ENCODE peak calls at places on chromosomes 3 and 15, in ten cellular contexts. One of them, this sample, is unnamed. For H3K9me3, the result is how much of the 10 kb centered on the place peaks cover.

GRCh38 chr15:68654786-68655560 is 76.2 kb downstream of the CORO2B start:
- DNase-seq in stomach: no peak
- DNase-seq in sigmoid colon: peak
- DNase-seq in CD8-positive, alpha-beta memory T cell: no peak
- DNase-seq in hepatocyte: no peak
- DNase-seq in mesenchymal stem cell: no peak
- DNase-seq in trophoblast cell: no peak
- DNase-seq in SK-N-SH: no peak
- DNase-seq in heart left ventricle: no peak
- DNase-seq in cardiac muscle cell: no peak
- DNase-seq in this sample: no peak

GRCh38 chr15:55710286-55710685 is 32.7 kb downstream of the PRTG start:
- DNase-seq in heart left ventricle: no peak
- DNase-seq in CD8-positive, alpha-beta memory T cell: no peak
- DNase-seq in hepatocyte: no peak
- DNase-seq in SK-N-SH: no peak
- DNase-seq in mesenchymal stem cell: no peak
- DNase-seq in stomach: no peak
- DNase-seq in cardiac muscle cell: no peak
- DNase-seq in trophoblast cell: no peak
- DNase-seq in sigmoid colon: no peak
- DNase-seq in this sample: no peak

GRCh38 chr3:50620846-50621245 is 3.9 kb downstream of the MAPKAPK3 start:
- DNase-seq in heart left ventricle: no peak
- DNase-seq in hepatocyte: no peak
- DNase-seq in mesenchymal stem cell: no peak
- DNase-seq in SK-N-SH: no peak
- DNase-seq in cardiac muscle cell: no peak
- DNase-seq in trophoblast cell: no peak
- DNase-seq in CD8-positive, alpha-beta memory T cell: no peak
- DNase-seq in stomach: no peak
- DNase-seq in sigmoid colon: no peak
- DNase-seq in this sample: no peak

GRCh38 chr3:45841380-45841700 is 579 bp downstream of the LZTFL1 start:
- DNase-seq in cardiac muscle cell: peak
- DNase-seq in trophoblast cell: peak
- DNase-seq in hepatocyte: peak
- DNase-seq in heart left ventricle: no peak
- DNase-seq in mesenchymal stem cell: peak
- DNase-seq in SK-N-SH: no peak
- DNase-seq in CD8-positive, alpha-beta memory T cell: no peak
- DNase-seq in sigmoid colon: no peak
- DNase-seq in stomach: no peak
- DNase-seq in this sample: no peak

GRCh38 chr3:60660026-60660425 is 591.2 kb downstream of the FHIT start:
- DNase-seq in heart left ventricle: no peak
- DNase-seq in sigmoid colon: no peak
- DNase-seq in mesenchymal stem cell: no peak
- DNase-seq in SK-N-SH: no peak
- DNase-seq in cardiac muscle cell: no peak
- DNase-seq in CD8-positive, alpha-beta memory T cell: no peak
- DNase-seq in stomach: no peak
- DNase-seq in hepatocyte: no peak
- DNase-seq in trophoblast cell: no peak
- DNase-seq in this sample: no peak

GRCh38 chr3:62027796-62028195 is 345.6 kb downstream of the FEZF2 start:
- DNase-seq in cardiac muscle cell: no peak
- DNase-seq in heart left ventricle: no peak
- DNase-seq in hepatocyte: no peak
- DNase-seq in trophoblast cell: no peak
- DNase-seq in mesenchymal stem cell: no peak
- DNase-seq in stomach: no peak
- DNase-seq in SK-N-SH: no peak
- DNase-seq in sigmoid colon: no peak
- DNase-seq in CD8-positive, alpha-beta memory T cell: no peak
- DNase-seq in this sample: no peak

GRCh38 chr3:15633766-15634588 is 32.4 kb downstream of the BTD start:
- DNase-seq in hepatocyte: no peak
- DNase-seq in sigmoid colon: no peak
- DNase-seq in trophoblast cell: no peak
- DNase-seq in CD8-positive, alpha-beta memory T cell: no peak
- DNase-seq in cardiac muscle cell: no peak
- DNase-seq in SK-N-SH: peak
- DNase-seq in mesenchymal stem cell: peak
- DNase-seq in heart left ventricle: no peak
- DNase-seq in stomach: no peak
- DNase-seq in this sample: no peak

GRCh38 chr3:108090066-108090700 is 648 bp downstream of the CD47 start:
- DNase-seq in heart left ventricle: peak
- DNase-seq in cardiac muscle cell: no peak
- DNase-seq in stomach: peak
- DNase-seq in hepatocyte: peak
- DNase-seq in trophoblast cell: no peak
- DNase-seq in CD8-positive, alpha-beta memory T cell: peak
- DNase-seq in SK-N-SH: no peak
- DNase-seq in mesenchymal stem cell: peak
- DNase-seq in sigmoid colon: peak
- DNase-seq in this sample: peak

GRCh38 chr3:47455806-47456452 is 19.8 kb downstream of the SCAP start:
- DNase-seq in stomach: no peak
- DNase-seq in SK-N-SH: no peak
- DNase-seq in sigmoid colon: no peak
- DNase-seq in mesenchymal stem cell: peak
- DNase-seq in cardiac muscle cell: no peak
- DNase-seq in trophoblast cell: no peak
- DNase-seq in hepatocyte: no peak
- DNase-seq in CD8-positive, alpha-beta memory T cell: no peak
- DNase-seq in heart left ventricle: no peak
- DNase-seq in this sample: no peak

GRCh38 chr3:56989434-56990294 is 70.8 kb upstream of the SPATA12 start:
- DNase-seq in SK-N-SH: no peak
- DNase-seq in mesenchymal stem cell: no peak
- DNase-seq in hepatocyte: no peak
- DNase-seq in sigmoid colon: peak
- DNase-seq in trophoblast cell: no peak
- DNase-seq in CD8-positive, alpha-beta memory T cell: no peak
- DNase-seq in cardiac muscle cell: no peak
- DNase-seq in heart left ventricle: no peak
- DNase-seq in stomach: peak
- DNase-seq in this sample: no peak

GRCh38 chr3:61172684-61173083 is 78.6 kb downstream of the FHIT start:
- DNase-seq in stomach: no peak
- DNase-seq in trophoblast cell: no peak
- DNase-seq in SK-N-SH: no peak
- DNase-seq in heart left ventricle: no peak
- DNase-seq in CD8-positive, alpha-beta memory T cell: no peak
- DNase-seq in sigmoid colon: no peak
- DNase-seq in mesenchymal stem cell: no peak
- DNase-seq in hepatocyte: no peak
- DNase-seq in cardiac muscle cell: peak
- DNase-seq in this sample: no peak

GRCh38 chr3:29453278-29453961 is 172.5 kb downstream of the RBMS3 start:
- DNase-seq in cardiac muscle cell: no peak
- DNase-seq in SK-N-SH: peak
- DNase-seq in CD8-positive, alpha-beta memory T cell: no peak
- DNase-seq in mesenchymal stem cell: no peak
- DNase-seq in trophoblast cell: no peak
- DNase-seq in stomach: peak
- DNase-seq in hepatocyte: no peak
- DNase-seq in sigmoid colon: peak
- DNase-seq in heart left ventricle: peak
- DNase-seq in this sample: no peak

GRCh38 chr15:48823237-48823636 is 12.4 kb upstream of the CEP152 start:
- DNase-seq in hepatocyte: no peak
- DNase-seq in mesenchymal stem cell: peak
- DNase-seq in sigmoid colon: no peak
- DNase-seq in stomach: no peak
- DNase-seq in heart left ventricle: no peak
- DNase-seq in SK-N-SH: no peak
- DNase-seq in trophoblast cell: no peak
- DNase-seq in cardiac muscle cell: no peak
- DNase-seq in CD8-positive, alpha-beta memory T cell: no peak
- DNase-seq in this sample: no peak

GRCh38 chr3:141876381-141876890 is at the start of gene ATP1B3:
- DNase-seq in mesenchymal stem cell: peak
- DNase-seq in SK-N-SH: peak
- DNase-seq in CD8-positive, alpha-beta memory T cell: peak
- DNase-seq in cardiac muscle cell: peak
- DNase-seq in stomach: peak
- DNase-seq in heart left ventricle: peak
- DNase-seq in hepatocyte: peak
- DNase-seq in sigmoid colon: peak
- DNase-seq in trophoblast cell: peak
- DNase-seq in this sample: peak

GRCh38 chr3:112845772-112846171 is 892 bp downstream of the CD200R1L start:
- DNase-seq in CD8-positive, alpha-beta memory T cell: no peak
- DNase-seq in sigmoid colon: no peak
- DNase-seq in trophoblast cell: no peak
- DNase-seq in stomach: no peak
- DNase-seq in hepatocyte: no peak
- DNase-seq in cardiac muscle cell: no peak
- DNase-seq in mesenchymal stem cell: no peak
- DNase-seq in heart left ventricle: no peak
- DNase-seq in SK-N-SH: no peak
- DNase-seq in this sample: no peak
- H3K9me3 ChIP-seq in CD8-positive, alpha-beta memory T cell: under half
- H3K9me3 ChIP-seq in sigmoid colon: under half
- H3K9me3 ChIP-seq in trophoblast cell: under half
- H3K9me3 ChIP-seq in stomach: under half
- H3K9me3 ChIP-seq in hepatocyte: under half
- H3K9me3 ChIP-seq in cardiac muscle cell: under half
- H3K9me3 ChIP-seq in mesenchymal stem cell: under half
- H3K9me3 ChIP-seq in heart left ventricle: under half
- H3K9me3 ChIP-seq in SK-N-SH: under half
- H3K9me3 ChIP-seq in this sample: under half

GRCh38 chr15:27668471-27669220 is 430.5 kb downstream of the OCA2 start:
- DNase-seq in heart left ventricle: no peak
- DNase-seq in cardiac muscle cell: no peak
- DNase-seq in hepatocyte: no peak
- DNase-seq in SK-N-SH: no peak
- DNase-seq in CD8-positive, alpha-beta memory T cell: no peak
- DNase-seq in stomach: no peak
- DNase-seq in mesenchymal stem cell: no peak
- DNase-seq in sigmoid colon: no peak
- DNase-seq in trophoblast cell: no peak
- DNase-seq in this sample: no peak

GRCh38 chr15:27669641-27670040 is 429.5 kb downstream of the OCA2 start:
- DNase-seq in CD8-positive, alpha-beta memory T cell: no peak
- DNase-seq in hepatocyte: no peak
- DNase-seq in stomach: no peak
- DNase-seq in mesenchymal stem cell: no peak
- DNase-seq in sigmoid colon: no peak
- DNase-seq in trophoblast cell: no peak
- DNase-seq in SK-N-SH: no peak
- DNase-seq in heart left ventricle: no peak
- DNase-seq in cardiac muscle cell: no peak
- DNase-seq in this sample: no peak

GRCh38 chr15:27671794-27672438 is 427.2 kb downstream of the OCA2 start:
- DNase-seq in SK-N-SH: no peak
- DNase-seq in cardiac muscle cell: no peak
- DNase-seq in mesenchymal stem cell: no peak
- DNase-seq in sigmoid colon: no peak
- DNase-seq in trophoblast cell: no peak
- DNase-seq in heart left ventricle: no peak
- DNase-seq in CD8-positive, alpha-beta memory T cell: no peak
- DNase-seq in stomach: no peak
- DNase-seq in hepatocyte: no peak
- DNase-seq in this sample: no peak

GRCh38 chr15:27672537-27672936 is 426.6 kb downstream of the OCA2 start:
- DNase-seq in hepatocyte: no peak
- DNase-seq in trophoblast cell: no peak
- DNase-seq in heart left ventricle: no peak
- DNase-seq in mesenchymal stem cell: no peak
- DNase-seq in sigmoid colon: no peak
- DNase-seq in CD8-positive, alpha-beta memory T cell: no peak
- DNase-seq in SK-N-SH: no peak
- DNase-seq in stomach: no peak
- DNase-seq in cardiac muscle cell: no peak
- DNase-seq in this sample: no peak

DNA sequence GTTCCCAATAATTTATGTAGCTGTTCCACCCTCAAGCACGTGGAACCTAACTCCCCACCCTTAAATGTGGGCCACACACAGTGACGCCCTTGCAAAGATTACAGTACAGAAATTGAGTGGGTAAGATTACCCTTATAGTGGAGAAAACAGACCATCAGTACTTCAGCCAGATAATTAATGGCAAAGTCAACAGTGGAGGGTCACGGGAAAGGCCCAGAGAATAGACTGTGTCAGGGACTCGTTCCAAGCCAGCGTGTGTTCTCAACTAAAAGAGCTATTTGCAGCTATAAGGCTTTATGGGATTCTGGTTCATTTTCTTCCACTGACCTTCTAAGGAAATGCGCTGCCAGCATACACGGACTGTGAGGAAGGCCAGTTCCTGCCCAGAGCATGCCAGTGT is 428.6 kb downstream of the OCA2 start:
- DNase-seq in sigmoid colon: no peak
- DNase-seq in stomach: no peak
- DNase-seq in trophoblast cell: no peak
- DNase-seq in heart left ventricle: no peak
- DNase-seq in SK-N-SH: no peak
- DNase-seq in CD8-positive, alpha-beta memory T cell: no peak
- DNase-seq in cardiac muscle cell: no peak
- DNase-seq in mesenchymal stem cell: no peak
- DNase-seq in hepatocyte: no peak
- DNase-seq in this sample: no peak
- H3K9me3 ChIP-seq in sigmoid colon: under half
- H3K9me3 ChIP-seq in stomach: under half
- H3K9me3 ChIP-seq in trophoblast cell: under half
- H3K9me3 ChIP-seq in heart left ventricle: under half
- H3K9me3 ChIP-seq in SK-N-SH: under half
- H3K9me3 ChIP-seq in CD8-positive, alpha-beta memory T cell: under half
- H3K9me3 ChIP-seq in cardiac muscle cell: under half
- H3K9me3 ChIP-seq in mesenchymal stem cell: under half
- H3K9me3 ChIP-seq in hepatocyte: under half
- H3K9me3 ChIP-seq in this sample: under half

GRCh38 chr15:91077029-91077428 is 23.0 kb upstream of the SV2B start:
- DNase-seq in SK-N-SH: no peak
- DNase-seq in heart left ventricle: no peak
- DNase-seq in cardiac muscle cell: no peak
- DNase-seq in trophoblast cell: no peak
- DNase-seq in hepatocyte: no peak
- DNase-seq in mesenchymal stem cell: no peak
- DNase-seq in CD8-positive, alpha-beta memory T cell: no peak
- DNase-seq in sigmoid colon: no peak
- DNase-seq in stomach: no peak
- DNase-seq in this sample: no peak
- H3K9me3 ChIP-seq in SK-N-SH: under half
- H3K9me3 ChIP-seq in heart left ventricle: under half
- H3K9me3 ChIP-seq in cardiac muscle cell: under half
- H3K9me3 ChIP-seq in trophoblast cell: under half
- H3K9me3 ChIP-seq in hepatocyte: under half
- H3K9me3 ChIP-seq in mesenchymal stem cell: under half
- H3K9me3 ChIP-seq in CD8-positive, alpha-beta memory T cell: under half
- H3K9me3 ChIP-seq in sigmoid colon: under half
- H3K9me3 ChIP-seq in stomach: under half
- H3K9me3 ChIP-seq in this sample: under half

DNA sequence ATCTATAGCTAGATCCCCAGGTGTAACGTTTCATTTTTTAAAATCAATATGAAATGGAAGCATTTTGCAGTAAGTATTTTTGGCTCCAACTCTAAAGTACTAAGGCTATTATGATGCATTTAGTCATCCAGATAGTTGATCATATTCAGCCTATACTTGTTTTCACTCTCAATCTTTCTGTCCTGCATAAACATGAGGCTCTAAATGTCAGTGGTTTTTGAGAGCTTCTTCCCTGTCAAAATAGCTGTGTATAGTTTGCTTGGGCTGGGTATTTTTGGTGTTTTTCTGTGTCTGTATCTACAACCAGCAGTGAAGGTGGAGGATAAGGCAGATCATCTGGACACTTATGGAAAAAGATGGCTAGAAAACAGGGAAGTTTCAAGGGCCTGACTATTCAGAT is 128.0 kb downstream of the LRRN1 start:
- DNase-seq in SK-N-SH: no peak
- DNase-seq in CD8-positive, alpha-beta memory T cell: no peak
- DNase-seq in cardiac muscle cell: no peak
- DNase-seq in stomach: no peak
- DNase-seq in heart left ventricle: no peak
- DNase-seq in sigmoid colon: no peak
- DNase-seq in trophoblast cell: no peak
- DNase-seq in mesenchymal stem cell: no peak
- DNase-seq in hepatocyte: no peak
- DNase-seq in this sample: no peak
- H3K9me3 ChIP-seq in SK-N-SH: under half
- H3K9me3 ChIP-seq in CD8-positive, alpha-beta memory T cell: under half
- H3K9me3 ChIP-seq in cardiac muscle cell: under half
- H3K9me3 ChIP-seq in stomach: under half
- H3K9me3 ChIP-seq in heart left ventricle: under half
- H3K9me3 ChIP-seq in sigmoid colon: under half
- H3K9me3 ChIP-seq in trophoblast cell: under half
- H3K9me3 ChIP-seq in mesenchymal stem cell: under half
- H3K9me3 ChIP-seq in hepatocyte: under half
- H3K9me3 ChIP-seq in this sample: under half

This sample was measured in T-helper 17 cell.